ENCODE peak calls at places on chromosomes 13 and 19, in five cellular contexts. E, C, P, R and W are unnamed samples.

GRCh38 chr19:38718747-38719543 is 25.3 kb downstream of the CAPN12 start:
- DNase-seq in C (no peak), R (no peak), P (peak; percentile 44), E (peak; percentile 51), W (no peak)

GRCh38 chr13:93861818-93862217 is 617.7 kb downstream of the DCT start:
- DNase-seq in E (no peak), R (no peak), C (no peak), P (no peak), W (no peak)

GRCh38 chr13:100230813-100231575 is 142.1 kb downstream of the PCCA start:
- DNase-seq in R (no peak), P (peak; percentile 23), E (peak; percentile 49), C (no peak), W (no peak)

GRCh38 chr13:96650301-96650886 is 343.9 kb downstream of the OXGR1 start:
- DNase-seq in E (no peak), P (no peak), R (no peak), C (no peak), W (peak; percentile 65)

GRCh38 chr13:22252281-22252830 is 581.5 kb downstream of the FGF9 start:
- DNase-seq in R (no peak), E (no peak), P (no peak), C (no peak), W (no peak)

GRCh38 chr19:49200238-49200862 is 42.8 kb downstream of the TRPM4 start:
- DNase-seq in R (no peak), P (no peak), E (no peak), C (no peak), W (no peak)

GRCh38 chr13:91716436-91717065 is 318.1 kb downstream of the GPC5 start:
- DNase-seq in E (no peak), R (no peak), P (no peak), C (no peak), W (no peak)

GRCh38 chr19:32318884-32319520 is 26.4 kb upstream of the ZNF507 start:
- DNase-seq in C (no peak), R (no peak), P (peak; percentile 76), E (no peak), W (no peak)

GRCh38 chr13:105991622-105992254 is 543.7 kb downstream of the EFNB2 start:
- DNase-seq in E (no peak), C (peak; percentile 79), R (peak; percentile 26), P (no peak), W (no peak)

GRCh38 chr19:16141043-16141442 is 2.4 kb upstream of the HSH2D start:
- DNase-seq in P (no peak), C (no peak), R (no peak), E (no peak), W (no peak)

GRCh38 chr19:46014534-46014933 is 8.3 kb downstream of the PGLYRP1 start:
- DNase-seq in R (no peak), C (no peak), E (no peak), P (no peak), W (no peak)

GRCh38 chr19:30212574-30212973 is 159.6 kb upstream of the ZNF536 start:
- DNase-seq in P (no peak), E (no peak), R (no peak), C (no peak), W (no peak)

GRCh38 chr19:35545855-35546381 is 492 bp downstream of the TMEM147 start:
- DNase-seq in C (no peak), R (no peak), E (no peak), P (no peak), W (no peak)

GRCh38 chr19:46739290-46739771 is 6.5 kb upstream of the FKRP start:
- DNase-seq in R (no peak), C (no peak), P (no peak), E (peak; percentile 97), W (no peak)

GRCh38 chr13:35979378-35979911 is 151.7 kb downstream of the DCLK1 start:
- DNase-seq in C (no peak), R (peak; percentile 79), P (no peak), E (peak; percentile 26), W (peak; percentile 64)

GRCh38 chr19:18814063-18814462 is 17.7 kb upstream of the UPF1 start:
- DNase-seq in C (no peak), E (no peak), P (no peak), R (no peak), W (no peak)

GRCh38 chr13:18998389-18998788 is 183.2 kb downstream of the TUBA3C start:
- DNase-seq in C (no peak), R (no peak), P (no peak), E (no peak), W (no peak)

GRCh38 chr13:97753942-97754670 is 199.4 kb upstream of the IPO5 start:
- DNase-seq in P (peak; percentile 31), C (no peak), E (no peak), R (no peak), W (no peak)

GRCh38 chr19:55257461-55258411 is 1.1 kb downstream of the PPP6R1 start:
- DNase-seq in E (no peak), R (no peak), P (peak; percentile 34), C (no peak), W (no peak)